ENCODE peak calls at places on chromosomes 7 and 10, in five cellular contexts. Q, R, D, U and H are unnamed samples.
A peak's percentile ranks its signal among the peaks of the same experiment; 100 is the strongest.

GRCh38 chr10:92757066-92757716 is 67.4 kb downstream of the HHEX start:
- DNase-seq in Q (peak; percentile 32), R (peak; percentile 42), D (peak; percentile 96), U (peak; percentile 46), H (peak; percentile 70)

GRCh38 chr7:47428780-47429472 is 153.0 kb downstream of the TNS3 start:
- DNase-seq in Q (no peak), R (no peak), D (no peak), U (no peak), H (no peak)

GRCh38 chr10:30783939-30784500 is 154.5 kb upstream of the LYZL2 start:
- DNase-seq in Q (peak; percentile 67), R (peak; percentile 90), D (peak; percentile 92), U (peak; percentile 77), H (peak; percentile 86)

GRCh38 chr7:37908221-37908788 is 8.3 kb downstream of the SFRP4 start:
- DNase-seq in Q (no peak), R (no peak), D (no peak), U (no peak), H (no peak)

GRCh38 chr10:130809761-130810515 is 501.6 kb downstream of the TCERG1L start:
- DNase-seq in Q (no peak), R (no peak), D (no peak), U (no peak), H (no peak)

GRCh38 chr10:114694735-114695134 is 36.7 kb upstream of the ABLIM1 start:
- DNase-seq in Q (no peak), R (peak; percentile 73), D (no peak), U (peak; percentile 73), H (peak; percentile 68)

GRCh38 chr7:157188091-157188665 is 49.5 kb downstream of the UBE3C start:
- DNase-seq in Q (no peak), R (no peak), D (no peak), U (no peak), H (no peak)

GRCh38 chr7:22667562-22668239 is 59.3 kb upstream of the IL6 start:
- DNase-seq in Q (peak; percentile 87), R (peak; percentile 52), D (no peak), U (peak; percentile 34), H (no peak)

GRCh38 chr7:29496355-29497020 is 67.1 kb upstream of the PRR15 start:
- DNase-seq in Q (no peak), R (no peak), D (no peak), U (no peak), H (no peak)

GRCh38 chr10:70174058-70174741 is 3.9 kb upstream of the SAR1A start:
- DNase-seq in Q (peak; percentile 18), R (no peak), D (no peak), U (no peak), H (no peak)

DNA sequence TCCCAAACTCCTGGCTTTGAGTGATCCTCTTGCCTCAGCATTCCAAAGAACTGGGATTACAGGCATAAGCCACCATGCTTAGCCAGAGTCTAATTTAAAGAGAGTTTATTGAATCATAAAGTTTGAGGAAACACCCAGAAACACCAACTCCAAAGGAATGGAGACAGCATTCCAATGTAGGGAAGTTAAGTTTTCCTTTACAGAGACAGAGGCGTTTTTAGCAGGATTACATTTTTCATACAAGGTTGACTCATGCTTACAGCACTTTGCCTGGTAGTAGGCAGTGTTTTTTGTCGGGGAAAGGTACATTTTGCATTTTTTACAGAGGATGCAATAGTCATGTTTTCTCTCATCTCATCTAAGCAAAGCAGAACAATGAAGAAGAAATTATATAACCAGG is 18.9 kb upstream of the OPN4 start:
- DNase-seq in Q (no peak), R (peak; percentile 47), D (peak; percentile 25), U (no peak), H (no peak)
- H3K4me3 ChIP-seq in Q (no peak overlapping the region), R (no peak overlapping the region), D (no peak overlapping the region), U (no peak overlapping the region), H (no peak overlapping the region)

GRCh38 chr7:131042269-131043160 is 285.2 kb upstream of the MKLN1 start:
- DNase-seq in Q (no peak), R (no peak), D (no peak), U (no peak), H (no peak)
- H3K4me1 ChIP-seq in Q (no peaks in the 10 kb centered on the region), R (no peaks in the 10 kb centered on the region), D (peaks cover 4% of the 10 kb centered on the region), U (peaks cover 38% of the 10 kb centered on the region), H (peaks cover 30% of the 10 kb centered on the region)

GRCh38 chr7:77800158-77800557 is 1.6 kb downstream of the PHTF2 start:
- DNase-seq in Q (no peak), R (peak; percentile 17), D (no peak), U (no peak), H (no peak)
- TF ChIP-seq CTCF in Q (no peak), R (no peak), D (no peak), U (no peak), H (no peak)

GRCh38 chr10:43307306-43307705 is 40.4 kb upstream of the RASGEF1A start:
- DNase-seq in Q (no peak), R (no peak), D (no peak), U (no peak), H (no peak)

GRCh38 chr10:43304687-43305333 is 37.9 kb upstream of the RASGEF1A start:
- DNase-seq in Q (peak; percentile 46), R (peak; percentile 83), D (peak; percentile 81), U (peak; percentile 46), H (peak; percentile 80)

GRCh38 chr10:43306899-43307298 is 40.0 kb upstream of the RASGEF1A start:
- DNase-seq in Q (no peak), R (no peak), D (no peak), U (no peak), H (no peak)

GRCh38 chr10:43305881-43306280 is 39.0 kb upstream of the RASGEF1A start:
- DNase-seq in Q (no peak), R (no peak), D (no peak), U (no peak), H (no peak)

GRCh38 chr10:43304079-43304686 is 37.3 kb upstream of the RASGEF1A start:
- DNase-seq in Q (no peak), R (no peak), D (no peak), U (no peak), H (no peak)
- H3K4me3 ChIP-seq in Q (peak overlapping the region; percentile 33), R (peak overlapping the region; percentile 50), D (peak overlapping the region; percentile 67), U (peak overlapping the region; percentile 39), H (peak overlapping the region; percentile 36)

DNA sequence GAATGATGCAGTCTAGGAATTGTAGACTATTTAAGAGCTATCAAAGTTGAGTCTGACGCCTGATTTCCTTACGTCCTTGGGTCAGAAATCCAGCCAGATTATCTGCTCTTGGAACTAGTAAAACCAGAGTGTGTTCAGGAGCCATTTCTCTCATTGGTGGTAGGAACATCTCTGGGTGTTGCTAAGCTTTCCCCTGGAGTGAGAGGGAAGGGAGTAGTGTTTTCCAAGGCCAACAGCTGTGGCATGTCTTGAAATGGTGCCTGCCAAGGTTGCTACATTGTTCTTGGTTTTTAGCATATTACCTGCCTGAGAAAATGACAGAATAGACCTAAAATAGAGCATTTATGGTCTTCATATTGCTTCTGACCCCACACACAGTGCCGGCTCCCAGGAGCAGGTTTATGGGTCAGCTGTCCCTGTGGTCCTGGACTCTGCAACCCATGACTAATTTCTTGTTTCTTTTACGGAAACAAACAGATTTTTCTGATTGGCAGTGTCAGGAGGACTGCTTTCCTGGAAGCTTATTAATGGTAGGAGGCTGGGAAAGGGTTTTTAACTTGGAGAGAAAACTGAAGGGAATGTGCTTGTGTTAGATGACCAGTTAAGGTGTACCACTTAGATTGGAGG is 17.5 kb downstream of the GBF1 start:
- DNase-seq in Q (no peak), R (no peak), D (no peak), U (no peak), H (no peak)
- H3K4me1 ChIP-seq in Q (no peaks in the 10 kb centered on the region), R (no peaks in the 10 kb centered on the region), D (no peaks in the 10 kb centered on the region), U (no peaks in the 10 kb centered on the region), H (peaks cover 16% of the 10 kb centered on the region)

DNA sequence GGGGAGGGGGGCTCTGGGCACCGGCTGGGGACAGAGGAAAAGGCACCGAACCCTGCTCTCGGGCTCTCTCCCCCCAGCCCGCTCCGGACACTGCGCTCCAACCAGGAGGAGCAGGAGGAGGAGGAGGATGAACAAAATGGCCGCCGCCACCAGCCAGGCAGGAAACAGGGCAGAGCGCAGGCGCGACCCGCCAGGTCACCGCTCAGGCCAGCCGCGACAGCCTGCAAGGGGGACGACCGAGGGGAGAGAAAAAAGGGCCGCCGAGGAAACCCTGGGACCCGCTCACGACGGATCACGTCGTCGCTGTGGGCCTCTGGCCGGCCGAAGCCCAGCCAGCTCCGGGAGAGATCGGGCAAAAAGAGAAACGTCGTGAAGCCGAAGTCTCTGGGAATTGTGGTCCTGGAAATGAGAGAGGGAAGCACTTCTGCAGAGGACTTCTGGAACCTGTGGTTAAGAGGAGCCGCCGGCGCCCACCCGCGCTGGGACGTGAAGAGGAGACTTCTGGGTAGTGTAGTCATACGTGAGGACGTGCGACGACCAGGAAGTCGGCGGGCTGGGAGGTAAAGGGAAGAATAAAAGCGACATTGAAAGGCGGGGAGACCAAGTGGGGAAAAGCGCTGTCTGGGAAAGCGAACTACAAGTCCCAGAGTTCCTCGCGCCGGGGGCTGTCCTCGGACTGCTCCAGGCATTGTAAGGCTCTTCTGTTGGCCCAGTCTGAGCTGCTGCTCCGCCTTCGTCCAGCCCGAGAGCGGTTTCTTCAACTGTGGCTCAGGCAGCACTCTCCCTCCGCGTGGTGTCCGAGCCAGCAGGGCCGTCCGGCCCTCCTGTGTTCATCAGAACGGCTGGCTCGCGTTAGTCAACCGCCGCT is at the start of gene TIAL1:
- DNase-seq in Q (peak; percentile 92), R (peak; percentile 99), D (peak; percentile 99), U (peak; percentile 94), H (peak; percentile 99)
- TF ChIP-seq CTCF in Q (no peak), R (no peak), D (no peak), U (no peak), H (peak; percentile 5)

DNA sequence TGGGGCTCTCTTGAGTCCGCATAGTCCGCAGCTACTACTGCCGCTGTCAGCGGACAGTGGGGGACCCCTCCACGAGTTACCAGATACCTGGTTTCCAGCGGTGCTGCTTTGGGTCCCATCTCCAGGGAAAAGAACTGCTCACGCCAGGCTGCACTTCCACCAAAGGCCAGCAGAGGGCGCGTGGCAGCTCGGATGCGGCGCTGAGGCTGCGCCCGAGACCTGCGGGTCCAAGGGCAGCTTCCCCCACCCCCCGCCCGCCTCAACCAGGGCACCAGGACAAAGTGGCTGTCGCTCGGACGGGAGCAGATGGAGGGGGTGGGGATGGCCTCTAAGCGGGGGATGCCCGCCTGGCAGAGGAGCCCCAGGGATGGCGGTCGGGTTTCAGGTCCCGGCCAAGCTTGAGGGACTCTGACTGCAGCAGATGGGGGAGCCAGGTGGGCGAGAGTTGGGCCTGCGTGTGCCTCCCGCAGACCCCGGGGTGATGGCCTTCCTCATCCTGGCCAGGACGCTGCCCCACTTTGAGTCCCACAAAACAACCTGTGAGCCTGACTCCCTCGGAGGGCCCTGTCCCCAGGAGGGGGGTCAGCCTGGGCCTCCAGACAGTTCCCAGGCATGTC is 23.8 kb upstream of the ZNF735 start:
- DNase-seq in Q (peak; percentile 7), R (no peak), D (no peak), U (no peak), H (peak; percentile 75)
- H3K4me3 ChIP-seq in Q (no peak overlapping the region), R (no peak overlapping the region), D (no peak overlapping the region), U (no peak overlapping the region), H (peak overlapping the region; percentile 47)